ENCODE peak calls at places on chromosome 14, in nine cellular contexts. G is uterus; Y is activated T-helper 9 cell treated with anti-CD3 and anti-CD28 coated beads, Interleukin-2, amount 50 U/mL, for 16 hours; D is adipocyte; B is heart right ventricle; F is stimulated activated CD4-positive, alpha-beta T cell treated with anti-CD3 and anti-CD28 coated beads, Interleukin-4, amount 100 ng/mL, for 48 hours; K is D341Med; W is mammary epithelial cell; R is HTR-8/SVneo. O is an unnamed sample.
A peak's percentile ranks its signal among the peaks of the same experiment; 100 is the strongest.

GRCh38 chr14:64294672-64295413 is 672 bp upstream of the ESR2 start:
- DNase-seq in Y (peak; percentile 74), B (peak; percentile 84), F (peak; percentile 95), D (peak; percentile 56), W (peak; percentile 42), R (peak; percentile 98), G (peak; percentile 40), K (peak; percentile 91), O (no peak)

GRCh38 chr14:57692671-57693070 is 173.2 kb downstream of the SLC35F4 start:
- DNase-seq in K (peak; percentile 43), B (no peak), F (no peak), G (no peak), D (peak; percentile 63), Y (no peak), W (peak; percentile 41), R (no peak), O (no peak)

GRCh38 chr14:55968741-55969140 is 149.5 kb upstream of the PELI2 start:
- DNase-seq in R (no peak), W (no peak), D (peak; percentile 5), K (no peak), G (no peak), Y (no peak), F (no peak), B (no peak), O (no peak)

GRCh38 chr14:32762886-32763285 is 175.8 kb upstream of the NPAS3 start:
- DNase-seq in K (no peak), D (peak; percentile 56), W (no peak), B (no peak), F (no peak), G (no peak), R (no peak), Y (no peak), O (no peak)

GRCh38 chr14:101870273-101870939 is 94.0 kb upstream of the DYNC1H1 start:
- DNase-seq in Y (no peak), R (no peak), W (no peak), F (no peak), G (no peak), B (no peak), K (no peak), D (no peak), O (no peak)

GRCh38 chr14:99479903-99480855 is 480 bp downstream of the SETD3 start:
- DNase-seq in W (peak; percentile 54), F (no peak), R (peak; percentile 37), Y (peak; percentile 20), G (peak; percentile 52), D (peak; percentile 86), B (peak; percentile 66), K (peak; percentile 65), O (no peak)

GRCh38 chr14:96752594-96752993 is 44.6 kb upstream of the VRK1 start:
- DNase-seq in Y (no peak), K (no peak), W (peak; percentile 32), G (no peak), B (no peak), D (no peak), R (no peak), F (no peak), O (no peak)

GRCh38 chr14:58574623-58575022 is 63.1 kb upstream of the DACT1 start:
- DNase-seq in G (no peak), F (no peak), K (no peak), D (no peak), B (no peak), R (no peak), Y (no peak), W (no peak), O (no peak)

GRCh38 chr14:103522028-103522581 is 525 bp downstream of the CKB start:
- DNase-seq in F (no peak), W (no peak), K (peak; percentile 81), B (peak; percentile 44), Y (no peak), D (peak; percentile 39), R (no peak), G (peak; percentile 56), O (no peak)

GRCh38 chr14:85599939-85600338 is 70.0 kb downstream of the FLRT2 start:
- DNase-seq in B (no peak), K (no peak), W (no peak), G (no peak), R (no peak), F (no peak), Y (no peak), D (no peak), O (no peak)

GRCh38 chr14:23793532-23793931 is 157.4 kb downstream of the DHRS2 start:
- DNase-seq in G (no peak), W (no peak), Y (no peak), R (no peak), B (no peak), D (no peak), K (no peak), F (no peak), O (no peak)

GRCh38 chr14:100842799-100843198 is 16.9 kb downstream of the MEG3 start:
- DNase-seq in G (peak; percentile 52), Y (no peak), W (no peak), R (peak; percentile 29), B (no peak), K (no peak), F (no peak), D (peak; percentile 86), O (no peak)

GRCh38 chr14:25841226-25841625 is 756.6 kb downstream of the NOVA1 start:
- DNase-seq in Y (no peak), F (no peak), D (no peak), R (no peak), K (no peak), W (no peak), B (no peak), G (no peak), O (no peak)

GRCh38 chr14:64950889-64951288 is 8.3 kb upstream of the GPX2 start:
- DNase-seq in K (no peak), R (no peak), G (no peak), B (peak; percentile 48), D (no peak), Y (no peak), W (no peak), F (no peak), O (no peak)

GRCh38 chr14:77306406-77307098 is 14.1 kb downstream of the POMT2 start:
- DNase-seq in B (no peak), D (peak; percentile 76), Y (no peak), K (no peak), R (no peak), F (no peak), W (no peak), G (no peak), O (peak; percentile 52)